ENCODE peak calls at places on chromosomes 4 and X, in four cellular contexts. J is aorta; N is cardiac muscle cell; F is CD8-positive, alpha-beta memory T cell. D is an unnamed sample.
A peak's percentile ranks its signal among the peaks of the same experiment; 100 is the strongest.

GRCh38 chrX:108224727-108225455 is 133.3 kb downstream of the ATG4A start:
- DNase-seq in J (no peak), N (peak; percentile 52), F (no peak), D (no peak)

GRCh38 chr4:184983660-184984356 is 34.5 kb upstream of the HELT start:
- DNase-seq in J (peak; percentile 76), N (peak; percentile 66), F (peak; percentile 34), D (peak; percentile 48)

GRCh38 chr4:189059996-189060570 is 880.6 kb upstream of the FRG1 start:
- DNase-seq in J (no peak), N (no peak), F (no peak), D (no peak)

GRCh38 chr4:130851107-130851506 is 1755.2 kb downstream of the C4orf33 start:
- DNase-seq in J (no peak), N (no peak), F (no peak), D (no peak)

GRCh38 chrX:101460669-101461068 is 24.6 kb upstream of the ARMCX4 start:
- DNase-seq in J (no peak), N (no peak), F (no peak), D (no peak)

GRCh38 chr4:118770741-118771187 is 65.2 kb downstream of the SEC24D start:
- DNase-seq in J (no peak), N (peak; percentile 63), F (no peak), D (no peak)

GRCh38 chrX:1464282-1465131 is 11.8 kb upstream of the ASMTL start:
- DNase-seq in J (no peak), N (no peak), F (peak; percentile 65), D (peak; percentile 3)

GRCh38 chrX:136497556-136498048 is at the start of gene HTATSF1:
- DNase-seq in J (no peak), N (no peak), F (no peak), D (no peak)

GRCh38 chr4:113157086-113157857 is 107.8 kb downstream of the ANK2 start:
- DNase-seq in J (no peak), N (no peak), F (no peak), D (no peak)

GRCh38 chrX:136200466-136200865 is 50.7 kb downstream of the MAP7D3 start:
- DNase-seq in J (no peak), N (peak; percentile 36), F (no peak), D (no peak)

GRCh38 chrX:139126493-139126892 is 404.0 kb upstream of the F9 start:
- DNase-seq in J (no peak), N (no peak), F (no peak), D (no peak)

GRCh38 chr4:165635951-165636350 is 237.1 kb upstream of the TLL1 start:
- DNase-seq in J (no peak), N (no peak), F (no peak), D (no peak)

GRCh38 chr4:183765121-183765990 is 106.3 kb downstream of the TRAPPC11 start:
- DNase-seq in J (no peak), N (no peak), F (no peak), D (peak; percentile 80)

GRCh38 chr4:7878323-7878722 is 61.3 kb downstream of the AFAP1 start:
- DNase-seq in J (no peak), N (no peak), F (no peak), D (no peak)

GRCh38 chrX:45424341-45424740 is 223.7 kb upstream of the DIPK2B start:
- DNase-seq in J (no peak), N (no peak), F (no peak), D (no peak)

GRCh38 chrX:129930941-129931410 is 25.0 kb downstream of the UTP14A start:
- DNase-seq in J (no peak), N (peak; percentile 21), F (no peak), D (no peak)

GRCh38 chr4:88101165-88101564 is 57.3 kb downstream of the ABCG2 start:
- DNase-seq in J (no peak), N (no peak), F (no peak), D (no peak)

GRCh38 chr4:117085185-117085701 is at the start of gene TRAM1L1:
- DNase-seq in J (peak; percentile 68), N (peak; percentile 73), F (no peak), D (peak; percentile 65)

GRCh38 chr4:159137176-159137575 is 34.3 kb downstream of the RAPGEF2 start:
- DNase-seq in J (no peak), N (no peak), F (no peak), D (no peak)

GRCh38 chrX:103357871-103358270 is 1.6 kb downstream of the TCEAL9 start:
- DNase-seq in J (no peak), N (no peak), F (no peak), D (no peak)

GRCh38 chr4:173513651-173514050 is 16.4 kb downstream of the HAND2 start:
- DNase-seq in J (no peak), N (no peak), F (no peak), D (no peak)

GRCh38 chr4:8353912-8354453 is 84.4 kb downstream of the HTRA3 start:
- DNase-seq in J (no peak), N (peak; percentile 33), F (no peak), D (no peak)

GRCh38 chrX:153644356-153645125 is 2.5 kb upstream of the DUSP9 start:
- DNase-seq in J (peak; percentile 35), N (no peak), F (no peak), D (no peak)

GRCh38 chr4:79855081-79855480 is 217.9 kb downstream of the ANTXR2 start:
- DNase-seq in J (no peak), N (no peak), F (no peak), D (no peak)

GRCh38 chrX:68989865-68990606 is 161.2 kb downstream of the EFNB1 start:
- DNase-seq in J (peak; percentile 68), N (peak; percentile 92), F (no peak), D (peak; percentile 51)

GRCh38 chr4:41661447-41662076 is 87.0 kb downstream of the PHOX2B start:
- DNase-seq in J (peak; percentile 60), N (peak; percentile 70), F (no peak), D (peak; percentile 60)

GRCh38 chrX:111086521-111087127 is 9.4 kb upstream of the PAK3 start:
- DNase-seq in J (no peak), N (no peak), F (no peak), D (no peak)

GRCh38 chr4:7806724-7807123 is 132.9 kb downstream of the AFAP1 start:
- DNase-seq in J (no peak), N (no peak), F (no peak), D (no peak)

DNA sequence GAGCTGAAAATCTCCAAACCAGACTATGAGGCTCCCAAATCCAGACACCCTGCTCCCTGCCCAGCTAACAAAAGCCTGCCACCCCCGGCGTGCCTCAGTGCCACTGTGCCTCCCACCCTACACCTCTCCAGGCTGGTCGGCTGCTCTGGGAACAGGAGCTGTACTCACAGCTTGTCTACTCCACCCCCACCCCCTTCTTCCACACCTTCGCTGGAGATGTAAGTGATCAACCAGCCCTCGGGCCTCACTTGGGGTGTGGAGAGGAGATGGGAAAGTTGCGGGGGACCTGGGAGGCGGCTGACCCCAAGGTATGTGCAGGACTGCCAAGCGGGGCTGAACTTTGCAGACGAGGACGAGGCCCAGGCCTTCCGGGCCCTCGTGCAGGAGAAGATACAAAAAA is 1.8 kb downstream of the WAS start:
- DNase-seq in J (no peak), N (no peak), F (no peak), D (no peak)
- H3K4me3 ChIP-seq in J (no peak overlapping the region), N (no peak overlapping the region), F (peak overlapping the region; percentile 81), D (no peak overlapping the region)

GRCh38 chrX:70455366-70456202 is 10.9 kb downstream of the DLG3 start:
- DNase-seq in J (no peak), N (no peak), F (no peak), D (no peak)
- H3K4me3 ChIP-seq in J (peak overlapping the region; percentile 67), N (peak overlapping the region; percentile 77), F (peak overlapping the region; percentile 59), D (peak overlapping the region; percentile 37)

DNA sequence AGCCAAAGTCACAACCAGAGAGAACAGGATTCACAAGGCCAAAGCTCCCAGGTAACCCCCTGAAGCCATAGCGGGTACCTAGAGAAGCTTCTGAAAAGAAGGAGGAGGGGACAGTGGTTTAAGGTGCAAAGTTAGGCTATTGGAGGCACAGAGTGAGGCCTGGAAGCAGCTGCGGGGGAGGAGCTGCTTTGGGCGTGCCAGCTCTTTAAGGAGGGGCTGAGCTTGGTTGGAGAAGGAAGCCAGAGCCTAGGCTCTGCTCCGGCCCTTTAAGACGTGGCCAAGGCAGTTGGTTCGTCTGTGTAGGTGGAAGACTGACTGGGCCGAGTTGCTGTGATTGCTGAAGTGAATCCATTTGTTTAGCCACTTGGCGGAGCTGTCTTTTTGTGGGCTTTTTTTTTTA is 1.5 kb downstream of the KLF8 start:
- DNase-seq in J (peak; percentile 76), N (peak; percentile 38), F (no peak), D (peak; percentile 43)
- H3K4me3 ChIP-seq in J (peak overlapping the region; percentile 82), N (peak overlapping the region; percentile 11), F (no peak overlapping the region), D (peak overlapping the region; percentile 52)

GRCh38 chrX:131067216-131067615 is 9.1 kb downstream of the ARHGAP36 start:
- DNase-seq in J (no peak), N (no peak), F (no peak), D (no peak)

GRCh38 chrX:131067846-131068745 is 9.9 kb downstream of the ARHGAP36 start:
- DNase-seq in J (no peak), N (no peak), F (no peak), D (no peak)

GRCh38 chrX:131073607-131074006 is 15.5 kb downstream of the ARHGAP36 start:
- DNase-seq in J (no peak), N (no peak), F (no peak), D (no peak)

GRCh38 chrX:131068945-131069719 is 11.0 kb downstream of the ARHGAP36 start:
- DNase-seq in J (no peak), N (peak; percentile 16), F (no peak), D (no peak)

GRCh38 chrX:131072871-131073571 is 14.9 kb downstream of the ARHGAP36 start:
- DNase-seq in J (no peak), N (no peak), F (no peak), D (no peak)
- H3K4me3 ChIP-seq in J (no peak overlapping the region), N (no peak overlapping the region), F (no peak overlapping the region), D (no peak overlapping the region)

DNA sequence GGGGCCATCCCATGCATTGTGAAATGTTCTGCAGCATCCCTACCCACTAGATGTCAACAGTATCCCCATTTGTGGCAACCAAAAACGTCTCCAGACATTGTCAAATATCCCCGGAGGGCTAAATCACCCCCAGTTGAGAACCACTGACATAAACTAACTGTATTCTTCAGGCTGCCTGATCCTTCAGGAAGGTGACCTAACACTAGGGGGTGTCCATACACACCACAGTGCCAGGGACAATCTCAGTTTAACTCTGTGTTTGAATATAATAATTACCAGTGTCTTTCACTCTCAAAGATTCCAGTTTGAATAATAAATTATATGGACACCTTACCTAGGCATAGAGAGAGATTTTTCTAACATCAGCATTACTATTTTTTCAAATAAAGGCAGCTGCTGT is 6.4 kb downstream of the ACE2 start:
- DNase-seq in J (no peak), N (no peak), F (no peak), D (no peak)
- H3K4me3 ChIP-seq in J (no peak overlapping the region), N (no peak overlapping the region), F (no peak overlapping the region), D (no peak overlapping the region)

GRCh38 chr4:107755841-107756356 is 35.9 kb upstream of the PAPSS1 start:
- DNase-seq in J (no peak), N (peak; percentile 78), F (no peak), D (no peak)
- H3K4me3 ChIP-seq in J (no peak overlapping the region), N (no peak overlapping the region), F (no peak overlapping the region), D (no peak overlapping the region)

DNA sequence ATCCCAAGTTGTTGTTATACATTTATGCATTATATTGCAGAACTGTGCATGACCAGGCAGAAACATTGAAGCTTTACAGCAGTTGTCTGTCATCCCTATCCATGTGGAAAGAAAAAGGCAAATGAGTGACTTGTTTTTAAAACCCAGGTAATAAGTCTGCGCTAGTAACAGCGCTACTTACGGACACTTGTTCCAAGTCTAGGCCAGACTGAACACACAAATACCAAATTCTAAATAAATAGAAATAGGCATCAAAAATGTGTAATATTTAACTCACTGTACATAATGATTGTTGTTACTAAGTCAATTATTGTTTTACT is 548 bp upstream of the MAML3 start:
- DNase-seq in J (no peak), N (no peak), F (no peak), D (no peak)
- H3K4me3 ChIP-seq in J (peak overlapping the region; percentile 93), N (peak overlapping the region; percentile 64), F (peak overlapping the region; percentile 95), D (peak overlapping the region; percentile 80)